ENCODE peak calls at places on chromosomes 13 and 19, in ten cellular contexts. Q is ovary, Y is A549, R is stomach, A is heart left ventricle, C is tibial nerve, I is IMR-90, U is K562, H is body of pancreas, S is suprapubic skin. B is an unnamed sample.
A peak's percentile ranks its signal among the peaks of the same experiment; 100 is the strongest.

GRCh38 chr19:55654833-55655647 is at the start of gene U2AF2:
- DNase-seq in Q (peak; percentile 96), Y (peak; percentile 85), R (peak; percentile 97), A (peak; percentile 96), C (peak; percentile 92), I (peak; percentile 89), U (peak; percentile 94), H (peak; percentile 97), S (peak; percentile 97), B (peak; percentile 65)

GRCh38 chr19:16457195-16457953 is 14.4 kb downstream of the EPS15L1 start:
- DNase-seq in Q (peak; percentile 78), Y (no peak), R (peak; percentile 36), A (peak; percentile 79), C (no peak), I (peak; percentile 26), U (no peak), H (no peak), S (peak; percentile 74), B (no peak)

GRCh38 chr13:51825681-51826254 is 19.2 kb downstream of the TMEM272 start:
- DNase-seq in Q (no peak), Y (no peak), R (no peak), A (no peak), C (no peak), I (no peak), U (no peak), H (no peak), S (no peak), B (no peak)

GRCh38 chr13:59744747-59745394 is 418.9 kb downstream of the DIAPH3 start:
- DNase-seq in Q (no peak), Y (no peak), R (no peak), A (no peak), C (no peak), I (peak; percentile 26), U (no peak), H (no peak), S (no peak), B (no peak)

GRCh38 chr13:34867590-34867989 is 74.5 kb upstream of the NBEA start:
- DNase-seq in Q (no peak), Y (no peak), R (no peak), A (no peak), C (no peak), I (peak; percentile 8), U (no peak), H (no peak), S (no peak), B (no peak)

GRCh38 chr19:14015454-14016035 is 9.4 kb upstream of the RFX1 start:
- DNase-seq in Q (no peak), Y (no peak), R (no peak), A (no peak), C (no peak), I (no peak), U (peak; percentile 58), H (no peak), S (no peak), B (no peak)

GRCh38 chr13:109606404-109607028 is 179.9 kb downstream of the IRS2 start:
- DNase-seq in Q (no peak), Y (no peak), R (no peak), A (no peak), C (no peak), I (no peak), U (no peak), H (no peak), S (no peak), B (no peak)

GRCh38 chr19:33293255-33294057 is 8.9 kb downstream of the CEBPA start:
- DNase-seq in Q (no peak), Y (peak; percentile 94), R (no peak), A (no peak), C (no peak), I (peak; percentile 71), U (peak; percentile 38), H (no peak), S (peak; percentile 73), B (no peak)

DNA sequence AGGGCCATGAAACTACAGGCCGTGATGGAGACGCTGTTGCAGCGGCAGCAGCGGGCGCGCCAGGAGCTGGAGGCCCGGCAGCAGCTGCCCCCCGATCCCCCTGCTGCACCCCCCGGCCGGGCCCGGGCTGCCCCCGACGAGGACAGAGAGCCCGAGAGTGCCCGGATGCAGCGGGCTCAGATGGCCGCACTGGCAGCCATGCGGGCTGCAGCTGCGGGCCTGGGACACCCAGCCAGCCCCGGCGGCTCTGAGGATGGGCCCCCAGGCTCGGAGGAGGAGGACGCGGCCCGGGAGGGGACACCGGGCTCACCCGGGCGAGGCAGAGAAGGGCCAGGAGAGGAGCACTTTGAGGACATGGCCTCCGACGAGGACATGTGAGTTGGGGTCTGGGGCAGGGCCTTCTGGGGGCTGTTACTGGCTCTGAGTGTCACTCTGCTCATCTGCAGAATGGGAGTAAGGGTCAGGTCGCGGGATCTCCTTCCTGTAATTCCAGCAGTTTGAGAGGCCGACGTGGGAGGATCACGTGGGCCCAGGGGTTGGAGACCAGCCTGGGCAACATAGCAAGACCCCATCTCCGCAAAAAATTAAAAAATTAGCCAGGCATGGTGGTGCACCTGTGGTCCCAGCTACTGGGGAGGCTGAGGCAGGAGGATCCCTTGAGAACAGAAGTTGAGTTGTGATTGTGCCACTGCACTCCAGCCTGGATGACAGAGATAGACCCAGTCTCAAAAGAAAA is 3.9 kb downstream of the ARID3A start:
- DNase-seq in Q (no peak), Y (no peak), R (no peak), A (no peak), C (no peak), I (no peak), U (no peak), H (no peak), S (no peak), B (no peak)
- TF ChIP-seq POLR2A in Q (no peak), Y (no peak), R (no peak), A (no peak), C (no peak), I (no peak), U (no peak), H (no peak), S (no peak), B (no peak)

DNA sequence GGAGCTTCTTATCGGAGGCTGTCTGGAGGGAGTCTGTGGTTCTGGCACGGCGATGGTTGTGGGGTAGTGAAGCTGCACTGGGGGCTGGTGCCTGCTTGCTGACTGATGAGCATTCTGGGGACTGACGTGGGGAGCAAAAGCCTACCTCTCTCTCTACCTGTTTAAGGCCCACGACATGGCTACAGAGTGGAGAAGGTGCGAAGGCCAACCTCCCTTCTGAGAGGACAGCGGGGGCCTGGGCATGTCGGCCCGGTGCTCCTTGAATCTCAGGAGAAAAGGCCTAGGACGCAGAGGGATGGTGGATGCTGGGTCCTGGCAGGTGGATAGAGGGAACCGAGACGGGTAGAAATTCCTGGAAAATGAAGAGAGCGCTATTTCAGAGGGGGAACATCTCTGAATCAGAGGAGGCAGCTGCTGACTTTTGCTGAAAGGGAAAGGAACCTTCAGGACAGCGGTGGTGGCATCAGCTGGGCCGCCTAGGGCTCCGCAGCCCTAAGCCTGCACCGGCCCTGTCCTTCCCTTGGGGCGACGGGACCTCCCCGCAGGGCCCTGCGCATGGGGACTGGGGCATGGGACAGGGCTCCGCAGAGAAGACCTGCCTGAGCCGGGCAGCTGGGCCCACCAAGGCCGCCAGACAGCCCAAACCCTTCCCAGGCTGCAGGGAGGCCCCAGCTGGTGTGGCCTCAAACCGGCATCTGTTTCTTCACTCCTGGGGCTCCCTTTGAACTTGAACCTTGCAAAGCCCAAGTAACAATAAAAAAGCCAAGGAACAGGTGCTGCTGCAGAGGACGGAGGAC is 35.0 kb upstream of the MEDAG start:
- DNase-seq in Q (no peak), Y (no peak), R (no peak), A (no peak), C (no peak), I (no peak), U (no peak), H (no peak), S (no peak), B (no peak)
- H3K4me3 ChIP-seq in Q (no peak overlapping the region), Y (no peak overlapping the region), R (no peak overlapping the region), A (no peak overlapping the region), C (no peak overlapping the region), I (no peak overlapping the region), U (no peak overlapping the region), H (no peak overlapping the region), S (no peak overlapping the region), B (no peak overlapping the region)

DNA sequence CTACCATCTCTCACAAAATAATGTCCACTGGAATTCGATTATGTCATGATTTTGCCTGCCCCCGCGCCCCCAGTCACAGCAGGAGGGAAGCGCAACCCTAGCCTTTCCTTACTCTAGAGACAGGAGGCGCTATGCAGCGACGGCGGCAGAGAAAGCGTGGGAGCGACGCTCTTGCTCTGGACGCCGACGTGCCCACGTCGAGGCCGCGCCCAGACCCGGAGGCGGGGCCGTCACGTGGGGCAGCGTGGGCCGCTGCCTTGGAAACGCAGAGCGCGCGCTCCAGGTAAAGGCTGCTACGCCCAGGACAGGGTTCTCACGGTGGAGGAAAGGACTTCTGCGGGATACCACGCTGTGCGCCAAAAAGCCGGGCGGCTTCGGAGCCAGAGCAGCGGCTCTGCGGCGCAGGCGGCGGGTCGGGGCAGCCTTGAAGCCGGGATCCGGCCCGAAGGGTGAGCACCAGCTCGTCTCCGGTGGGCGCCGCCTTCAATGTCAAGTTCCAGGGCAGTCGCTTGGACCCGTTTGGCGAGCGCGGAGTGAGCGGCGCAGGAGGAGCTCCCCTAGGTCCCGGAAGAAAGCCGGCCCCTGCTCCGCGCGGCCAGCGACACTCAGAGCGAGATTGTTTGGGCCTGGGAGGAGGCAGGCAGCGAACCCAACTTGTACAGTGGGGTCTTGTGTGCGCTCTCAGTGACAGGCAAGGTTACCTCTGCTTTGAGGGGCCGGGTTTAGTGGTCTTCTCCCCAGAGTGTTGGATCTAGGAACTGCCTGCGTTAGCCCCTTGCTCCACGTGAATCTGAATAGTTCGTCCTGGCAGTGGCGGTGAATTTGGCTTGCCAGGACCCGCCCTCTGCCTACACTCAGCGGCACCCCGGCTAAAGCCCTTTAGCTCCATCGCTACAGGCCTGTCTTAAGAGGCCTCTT is 121.7 kb downstream of the MRPL57 start:
- DNase-seq in Q (peak; percentile 78), Y (peak; percentile 64), R (peak; percentile 86), A (peak; percentile 89), C (peak; percentile 49), I (peak; percentile 87), U (peak; percentile 92), H (peak; percentile 88), S (peak; percentile 86), B (peak; percentile 20)
- TF ChIP-seq POLR2A in Q (no peak), Y (peak; percentile 43), R (no peak), A (peak; percentile 33), C (peak; percentile 41), I (no peak), U (no peak), H (peak; percentile 57), S (peak; percentile 14), B (peak; percentile 51)

GRCh38 chr19:28915737-28916460 is 297.1 kb downstream of the UQCRFS1 start:
- DNase-seq in Q (no peak), Y (no peak), R (no peak), A (peak; percentile 38), C (no peak), I (no peak), U (peak; percentile 2), H (no peak), S (no peak), B (no peak)

GRCh38 chr19:28917661-28918060 is 295.3 kb downstream of the UQCRFS1 start:
- DNase-seq in Q (no peak), Y (no peak), R (no peak), A (no peak), C (no peak), I (no peak), U (no peak), H (no peak), S (no peak), B (no peak)

GRCh38 chr19:28913626-28914025 is 299.3 kb downstream of the UQCRFS1 start:
- DNase-seq in Q (no peak), Y (no peak), R (no peak), A (no peak), C (no peak), I (no peak), U (no peak), H (no peak), S (no peak), B (no peak)

GRCh38 chr19:28908941-28909340 is 304.0 kb downstream of the UQCRFS1 start:
- DNase-seq in Q (no peak), Y (no peak), R (no peak), A (no peak), C (no peak), I (no peak), U (no peak), H (no peak), S (no peak), B (no peak)

GRCh38 chr19:28914173-28914572 is 298.8 kb downstream of the UQCRFS1 start:
- DNase-seq in Q (no peak), Y (no peak), R (no peak), A (no peak), C (no peak), I (no peak), U (no peak), H (no peak), S (no peak), B (no peak)
- H3K4me3 ChIP-seq in Q (no peak overlapping the region), Y (no peak overlapping the region), R (no peak overlapping the region), A (no peak overlapping the region), C (no peak overlapping the region), I (no peak overlapping the region), U (no peak overlapping the region), H (no peak overlapping the region), S (no peak overlapping the region), B (no peak overlapping the region)